ENCODE peak calls at places on chromosomes 12 and 14, in five cellular contexts. O, D, L, I and G are unnamed samples.

GRCh38 chr12:1517007-1517406 is 77.4 kb downstream of the FBXL14 start:
- DNase-seq in O (no peak), D (no peak), L (no peak), I (no peak), G (no peak)

GRCh38 chr14:100072783-100073346 is 7.6 kb downstream of the EVL start:
- DNase-seq in O (peak; percentile 56), D (no peak), L (no peak), I (no peak), G (no peak)

GRCh38 chr14:82879949-82880535 is 1346.4 kb upstream of the SEL1L start:
- DNase-seq in O (no peak), D (no peak), L (no peak), I (no peak), G (no peak)

GRCh38 chr14:85125331-85125730 is 404.6 kb upstream of the FLRT2 start:
- DNase-seq in O (no peak), D (no peak), L (no peak), I (no peak), G (no peak)

GRCh38 chr12:53097207-53097563 is 282 bp upstream of the IGFBP6 start:
- DNase-seq in O (no peak), D (no peak), L (no peak), I (no peak), G (no peak)

GRCh38 chr12:15522574-15523187 is 200.4 kb downstream of the PTPRO start:
- DNase-seq in O (peak; percentile 43), D (no peak), L (no peak), I (no peak), G (peak; percentile 77)

GRCh38 chr12:53236443-53237111 is 4.6 kb upstream of the RARG start:
- DNase-seq in O (no peak), D (no peak), L (no peak), I (no peak), G (no peak)

GRCh38 chr14:100032749-100033148 is 32.5 kb upstream of the EVL start:
- DNase-seq in O (no peak), D (no peak), L (no peak), I (no peak), G (no peak)

GRCh38 chr12:59382678-59383425 is 213.0 kb upstream of the SLC16A7 start:
- DNase-seq in O (no peak), D (no peak), L (no peak), I (no peak), G (no peak)

GRCh38 chr14:50008562-50009355 is 107.6 kb downstream of the VCPKMT start:
- DNase-seq in O (peak; percentile 55), D (no peak), L (no peak), I (no peak), G (no peak)

GRCh38 chr14:104732355-104732804 is 8.4 kb downstream of the ADSS1 start:
- DNase-seq in O (peak; percentile 61), D (peak; percentile 98), L (no peak), I (no peak), G (no peak)

GRCh38 chr14:61636291-61636690 is 59.0 kb upstream of the HIF1A start:
- DNase-seq in O (no peak), D (no peak), L (no peak), I (no peak), G (no peak)

GRCh38 chr14:61813101-61813596 is 50.9 kb downstream of the SNAPC1 start:
- DNase-seq in O (no peak), D (no peak), L (no peak), I (no peak), G (no peak)

GRCh38 chr12:66065623-66066022 is 64.9 kb downstream of the LLPH start:
- DNase-seq in O (no peak), D (no peak), L (no peak), I (no peak), G (no peak)